ENCODE peak calls at places on chromosomes 11 and 22, in ten cellular contexts. One of them, this sample, is unnamed.

GRCh38 chr11:115660072-115660805 is 156.0 kb upstream of the CADM1 start:
- DNase-seq in uterus: no peak
- DNase-seq in IMR-90: no peak
- DNase-seq in fibroblast of pulmonary artery: no peak
- DNase-seq in lung: no peak
- DNase-seq in NB4: no peak
- DNase-seq in progenitor cell of endocrine pancreas: no peak
- DNase-seq in small intestine: peak; percentile 3
- DNase-seq in GM13977: no peak
- DNase-seq in H1: peak; percentile 53
- DNase-seq in this sample: no peak

GRCh38 chr11:63770763-63771162 is 2.2 kb upstream of the ZFTA start:
- DNase-seq in uterus: no peak
- DNase-seq in IMR-90: no peak
- DNase-seq in fibroblast of pulmonary artery: no peak
- DNase-seq in lung: no peak
- DNase-seq in NB4: peak; percentile 37
- DNase-seq in progenitor cell of endocrine pancreas: no peak
- DNase-seq in small intestine: no peak
- DNase-seq in GM13977: no peak
- DNase-seq in H1: no peak
- DNase-seq in this sample: no peak

GRCh38 chr11:130055637-130056036 is 14.1 kb upstream of the APLP2 start:
- DNase-seq in uterus: no peak
- DNase-seq in IMR-90: no peak
- DNase-seq in fibroblast of pulmonary artery: peak; percentile 44
- DNase-seq in lung: no peak
- DNase-seq in NB4: no peak
- DNase-seq in progenitor cell of endocrine pancreas: no peak
- DNase-seq in small intestine: no peak
- DNase-seq in GM13977: no peak
- DNase-seq in H1: peak; percentile 6
- DNase-seq in this sample: no peak

GRCh38 chr22:35155403-35156025 is 89.6 kb downstream of the ISX start:
- DNase-seq in uterus: no peak
- DNase-seq in IMR-90: no peak
- DNase-seq in fibroblast of pulmonary artery: no peak
- DNase-seq in lung: no peak
- DNase-seq in NB4: peak; percentile 30
- DNase-seq in progenitor cell of endocrine pancreas: no peak
- DNase-seq in small intestine: no peak
- DNase-seq in GM13977: no peak
- DNase-seq in H1: no peak
- DNase-seq in this sample: no peak

GRCh38 chr11:63837027-63837688 is 1.8 kb upstream of the MARK2 start:
- DNase-seq in uterus: peak; percentile 78
- DNase-seq in IMR-90: peak; percentile 69
- DNase-seq in fibroblast of pulmonary artery: peak; percentile 82
- DNase-seq in lung: peak; percentile 83
- DNase-seq in NB4: peak; percentile 80
- DNase-seq in progenitor cell of endocrine pancreas: peak; percentile 63
- DNase-seq in small intestine: peak; percentile 89
- DNase-seq in GM13977: peak; percentile 80
- DNase-seq in H1: peak; percentile 88
- DNase-seq in this sample: peak; percentile 79

GRCh38 chr11:5564259-5565019 is 16.1 kb upstream of the OR52H1 start:
- DNase-seq in uterus: no peak
- DNase-seq in IMR-90: peak; percentile 29
- DNase-seq in fibroblast of pulmonary artery: peak; percentile 17
- DNase-seq in lung: no peak
- DNase-seq in NB4: peak; percentile 11
- DNase-seq in progenitor cell of endocrine pancreas: no peak
- DNase-seq in small intestine: no peak
- DNase-seq in GM13977: no peak
- DNase-seq in H1: no peak
- DNase-seq in this sample: no peak

GRCh38 chr11:110710520-110711381 is 1.5 kb downstream of the ARHGAP20 start:
- DNase-seq in uterus: peak; percentile 55
- DNase-seq in IMR-90: peak; percentile 51
- DNase-seq in fibroblast of pulmonary artery: peak; percentile 31
- DNase-seq in lung: peak; percentile 52
- DNase-seq in NB4: no peak
- DNase-seq in progenitor cell of endocrine pancreas: peak; percentile 14
- DNase-seq in small intestine: no peak
- DNase-seq in GM13977: no peak
- DNase-seq in H1: peak; percentile 54
- DNase-seq in this sample: peak; percentile 25

GRCh38 chr11:128757235-128757711 is 63.4 kb downstream of the FLI1 start:
- DNase-seq in uterus: no peak
- DNase-seq in IMR-90: peak; percentile 48
- DNase-seq in fibroblast of pulmonary artery: peak; percentile 71
- DNase-seq in lung: peak; percentile 50
- DNase-seq in NB4: peak; percentile 94
- DNase-seq in progenitor cell of endocrine pancreas: no peak
- DNase-seq in small intestine: peak; percentile 32
- DNase-seq in GM13977: peak; percentile 83
- DNase-seq in H1: no peak
- DNase-seq in this sample: peak; percentile 82

GRCh38 chr11:93143186-93143585 is 54.6 kb downstream of the SLC36A4 start:
- DNase-seq in uterus: no peak
- DNase-seq in IMR-90: peak; percentile 76
- DNase-seq in fibroblast of pulmonary artery: peak; percentile 9
- DNase-seq in lung: no peak
- DNase-seq in NB4: no peak
- DNase-seq in progenitor cell of endocrine pancreas: no peak
- DNase-seq in small intestine: no peak
- DNase-seq in GM13977: no peak
- DNase-seq in H1: no peak
- DNase-seq in this sample: no peak

GRCh38 chr11:66050581-66051231 is 1.5 kb upstream of the SF3B2 start:
- DNase-seq in uterus: no peak
- DNase-seq in IMR-90: no peak
- DNase-seq in fibroblast of pulmonary artery: no peak
- DNase-seq in lung: no peak
- DNase-seq in NB4: no peak
- DNase-seq in progenitor cell of endocrine pancreas: no peak
- DNase-seq in small intestine: no peak
- DNase-seq in GM13977: peak; percentile 14
- DNase-seq in H1: peak; percentile 49
- DNase-seq in this sample: no peak

GRCh38 chr11:15667127-15667725 is 552.5 kb downstream of the INSC start:
- DNase-seq in uterus: no peak
- DNase-seq in IMR-90: peak; percentile 70
- DNase-seq in fibroblast of pulmonary artery: peak; percentile 46
- DNase-seq in lung: peak; percentile 10
- DNase-seq in NB4: no peak
- DNase-seq in progenitor cell of endocrine pancreas: no peak
- DNase-seq in small intestine: no peak
- DNase-seq in GM13977: no peak
- DNase-seq in H1: no peak
- DNase-seq in this sample: no peak

GRCh38 chr11:19880088-19880345 is 167.4 kb downstream of the NAV2 start:
- DNase-seq in uterus: no peak
- DNase-seq in IMR-90: no peak
- DNase-seq in fibroblast of pulmonary artery: no peak
- DNase-seq in lung: no peak
- DNase-seq in NB4: no peak
- DNase-seq in progenitor cell of endocrine pancreas: no peak
- DNase-seq in small intestine: no peak
- DNase-seq in GM13977: no peak
- DNase-seq in H1: no peak
- DNase-seq in this sample: no peak

GRCh38 chr11:120394119-120394518 is 57.9 kb downstream of the ARHGEF12 start:
- DNase-seq in uterus: no peak
- DNase-seq in IMR-90: no peak
- DNase-seq in fibroblast of pulmonary artery: no peak
- DNase-seq in lung: no peak
- DNase-seq in NB4: no peak
- DNase-seq in progenitor cell of endocrine pancreas: no peak
- DNase-seq in small intestine: no peak
- DNase-seq in GM13977: no peak
- DNase-seq in H1: no peak
- DNase-seq in this sample: no peak

GRCh38 chr11:86571273-86571948 is 101.0 kb downstream of the ME3 start:
- DNase-seq in uterus: no peak
- DNase-seq in IMR-90: no peak
- DNase-seq in fibroblast of pulmonary artery: no peak
- DNase-seq in lung: no peak
- DNase-seq in NB4: peak; percentile 33
- DNase-seq in progenitor cell of endocrine pancreas: peak; percentile 17
- DNase-seq in small intestine: no peak
- DNase-seq in GM13977: no peak
- DNase-seq in H1: peak; percentile 87
- DNase-seq in this sample: no peak